ENCODE peak calls at places on chromosomes 13 and 19, in six cellular contexts. M is stomach, I is upper lobe of left lung, B is K562, L is HepG2, D is suprapubic skin. K is an unnamed sample.

GRCh38 chr13:93726173-93727019 is 499.8 kb downstream of the GPC6 start:
- DNase-seq in M (no peak), D (no peak), I (no peak), L (no peak), B (no peak), K (no peak)

GRCh38 chr19:55344444-55344843 is 4.8 kb downstream of the KMT5C start:
- DNase-seq in B (no peak), D (no peak), M (no peak), L (no peak), I (no peak), K (peak; percentile 30)

GRCh38 chr19:29871143-29871542 is 59.4 kb downstream of the CCNE1 start:
- DNase-seq in B (no peak), I (no peak), L (no peak), M (no peak), D (no peak), K (no peak)

GRCh38 chr13:23506821-23507210 is 63.4 kb upstream of the TNFRSF19 start:
- DNase-seq in I (no peak), L (no peak), D (no peak), M (no peak), B (no peak), K (no peak)

GRCh38 chr13:35771898-35772297 is 295.4 kb upstream of the MAB21L1 start:
- DNase-seq in I (no peak), L (no peak), D (no peak), M (no peak), B (no peak), K (no peak)

GRCh38 chr19:2337329-2337707 is 8.8 kb downstream of the SPPL2B start:
- DNase-seq in I (no peak), L (peak; percentile 29), M (no peak), D (no peak), B (no peak), K (peak; percentile 86)

GRCh38 chr19:42634409-42635232 is 39.9 kb upstream of the CEACAM8 start:
- DNase-seq in I (no peak), L (peak; percentile 32), D (no peak), B (peak; percentile 59), M (peak; percentile 44), K (no peak)

GRCh38 chr13:27960362-27961226 is 8.5 kb downstream of the CDX2 start:
- DNase-seq in M (peak; percentile 81), I (peak; percentile 64), B (peak; percentile 36), D (no peak), L (peak; percentile 97), K (peak; percentile 45)

GRCh38 chr13:49646688-49647087 is 18.4 kb downstream of the ARL11 start:
- DNase-seq in M (no peak), I (no peak), L (no peak), B (no peak), D (no peak), K (no peak)

GRCh38 chr13:23044906-23045305 is 135.9 kb upstream of the SGCG start:
- DNase-seq in D (no peak), M (no peak), B (no peak), L (no peak), I (no peak), K (no peak)

GRCh38 chr13:53200498-53201453 is 172.2 kb downstream of the OLFM4 start:
- DNase-seq in L (no peak), B (no peak), M (peak; percentile 33), D (peak; percentile 63), I (peak; percentile 38), K (peak; percentile 55)

DNA sequence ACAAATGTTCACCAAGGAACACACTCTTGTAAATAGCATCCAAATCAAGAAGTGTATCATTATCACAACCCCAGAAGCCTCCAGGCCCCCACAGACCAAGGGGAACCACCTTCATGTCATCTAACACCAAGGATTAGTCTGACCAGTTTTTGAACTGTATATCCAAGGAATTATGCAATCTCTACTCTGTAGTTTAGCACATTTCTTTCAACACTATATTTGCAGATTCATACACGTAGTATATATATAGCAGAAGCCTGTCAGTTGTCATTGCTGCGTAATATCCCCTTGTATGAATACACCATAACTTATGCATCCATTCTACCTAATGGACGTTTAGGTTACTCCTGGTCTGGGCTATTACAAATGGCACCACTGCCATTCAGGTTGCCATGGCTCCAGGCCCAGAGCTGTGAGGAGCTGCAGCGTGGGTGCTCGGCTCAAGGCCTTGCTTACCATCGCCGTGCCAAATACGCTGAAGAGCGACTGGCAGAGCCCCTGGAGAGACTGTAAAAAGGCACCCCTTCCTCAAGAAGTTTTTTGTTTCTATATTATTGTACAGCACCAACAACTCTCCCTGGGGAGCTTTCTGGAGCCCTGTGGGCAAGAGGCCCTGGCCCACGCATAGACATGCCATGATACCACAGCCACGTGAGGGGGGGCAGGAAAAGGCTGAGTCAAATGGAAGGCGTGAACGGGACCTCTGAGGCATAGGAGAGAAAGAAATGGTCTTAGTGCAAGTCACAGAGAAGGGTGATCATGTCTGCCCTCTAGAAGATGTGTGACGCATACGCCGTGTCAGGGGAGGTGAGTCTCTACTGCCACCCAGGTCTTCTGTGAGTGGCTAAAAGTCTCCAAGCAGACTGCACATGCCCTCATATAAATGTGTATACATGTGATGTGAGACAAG is 10.8 kb downstream of the LATS2 start:
- DNase-seq in M (no peak), I (no peak), D (no peak), L (no peak), B (no peak), K (no peak)
- TF ChIP-seq EP300 in M (no peak), I (no peak), D (no peak), L (no peak), B (no peak), K (no peak)

DNA sequence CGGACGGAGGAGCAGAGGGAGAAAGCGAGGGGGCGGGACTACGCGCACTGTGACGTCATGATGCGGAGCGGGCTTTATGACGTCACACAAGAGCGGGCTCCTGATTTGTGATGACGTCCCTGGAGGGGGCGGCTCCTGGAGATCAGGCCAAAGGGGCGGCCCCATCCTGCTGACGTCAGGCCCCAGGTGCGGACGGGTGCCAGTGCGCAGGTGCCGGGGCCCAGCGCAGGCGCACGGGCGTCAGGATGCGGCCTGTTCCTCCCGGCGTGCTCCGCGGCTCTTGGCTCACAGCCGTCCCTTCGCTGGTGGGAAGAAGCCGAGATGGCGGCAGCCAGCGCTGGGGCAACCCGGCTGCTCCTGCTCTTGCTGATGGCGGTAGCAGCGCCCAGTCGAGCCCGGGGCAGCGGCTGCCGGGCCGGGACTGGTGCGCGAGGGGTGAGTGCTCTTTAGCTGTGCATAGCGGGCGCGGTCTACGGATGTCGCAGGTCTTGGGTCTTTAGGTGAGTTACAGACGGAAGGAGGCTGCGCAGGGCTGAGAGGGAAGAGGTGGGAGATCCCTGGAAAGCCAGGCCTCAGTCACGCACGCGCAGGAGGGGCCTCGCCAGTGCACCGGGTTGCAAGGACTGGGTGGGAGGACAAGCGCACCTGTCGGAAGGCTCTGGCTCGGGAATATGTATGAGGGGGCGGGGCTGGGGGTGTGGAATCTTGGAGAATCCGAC is at the start of the genes EMC10 and GARIN5A:
- DNase-seq in L (no peak), D (peak; percentile 91), M (peak; percentile 94), B (peak; percentile 99), I (peak; percentile 89), K (peak; percentile 93)
- TF ChIP-seq EP300 in L (no peak), D (no peak), M (no peak), B (no peak), I (peak; percentile 20), K (peak; percentile 65)

GRCh38 chr19:48872884-48873475 is 759 bp downstream of the PPP1R15A start:
- DNase-seq in M (peak; percentile 90), L (peak; percentile 93), B (peak; percentile 86), I (peak; percentile 94), D (peak; percentile 95), K (peak; percentile 94)
- TF ChIP-seq EP300 in M (no peak), L (peak; percentile 18), B (peak; percentile 79), I (peak; percentile 94), D (no peak), K (peak; percentile 72)

GRCh38 chr13:29936051-29936813 is 85.8 kb upstream of the UBL3 start:
- DNase-seq in B (no peak), D (no peak), L (no peak), I (peak; percentile 36), M (no peak), K (no peak)
- TF ChIP-seq EP300 in B (no peak), D (no peak), L (no peak), I (no peak), M (no peak), K (no peak)

DNA sequence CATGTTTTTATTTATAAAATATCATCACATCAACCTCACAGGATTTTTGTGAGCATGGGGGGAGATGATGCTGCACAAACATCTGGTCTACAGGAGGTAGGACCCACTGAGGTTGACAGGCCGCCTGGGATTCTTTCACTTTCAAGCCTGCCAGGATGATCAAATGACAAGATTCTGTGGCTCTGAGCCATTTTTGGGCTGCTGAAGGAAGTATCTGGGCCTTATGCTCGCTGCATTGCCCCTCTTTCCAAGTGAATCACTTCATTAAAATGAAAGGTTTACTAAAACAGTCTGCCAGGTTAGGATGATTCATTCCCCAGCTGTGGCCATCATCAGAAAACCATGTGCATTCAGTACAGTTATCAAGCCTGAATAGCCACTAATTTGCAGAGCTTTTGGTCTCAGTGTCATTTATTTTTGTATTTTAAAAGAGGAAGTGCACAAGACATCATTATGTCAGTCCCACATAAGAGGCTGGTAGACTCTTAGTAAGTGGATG is 34.4 kb downstream of the STARD13 start:
- DNase-seq in B (no peak), D (no peak), M (no peak), L (no peak), I (no peak), K (no peak)
- TF ChIP-seq EP300 in B (no peak), D (no peak), M (no peak), L (no peak), I (no peak), K (no peak)

DNA sequence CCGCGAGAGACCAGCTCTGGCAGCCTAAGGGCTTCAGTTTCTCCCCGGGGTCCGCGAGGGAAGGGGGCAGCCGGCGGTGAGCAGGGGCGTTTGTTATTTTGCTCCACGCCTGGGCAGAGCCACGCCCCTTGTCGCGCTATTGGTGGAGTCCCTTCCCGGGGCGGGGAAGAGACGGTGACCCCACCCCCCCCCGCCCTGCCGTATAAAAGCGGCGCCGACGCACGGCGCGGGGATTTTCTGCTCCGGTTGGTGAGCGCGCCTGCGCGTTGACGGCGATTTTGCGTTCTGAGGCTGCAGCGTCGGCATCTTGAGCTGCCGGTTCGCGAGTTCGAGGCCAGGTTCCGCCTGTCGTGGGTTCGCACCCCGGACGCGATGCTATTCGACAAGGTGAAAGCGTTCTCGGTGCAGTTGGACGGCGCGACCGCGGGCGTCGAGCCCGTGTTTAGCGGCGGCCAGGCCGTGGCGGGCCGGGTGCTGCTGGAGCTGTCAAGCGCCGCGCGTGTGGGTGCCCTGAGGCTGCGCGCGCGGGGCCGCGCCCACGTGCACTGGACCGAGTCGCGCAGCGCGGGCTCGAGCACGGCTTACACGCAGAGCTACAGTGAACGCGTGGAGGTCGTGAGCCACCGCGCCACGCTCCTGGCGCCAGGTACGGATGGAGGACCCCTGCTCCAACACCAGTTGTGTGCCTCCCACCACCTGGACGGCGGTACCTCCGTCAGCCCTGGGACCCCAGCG is at the start of gene ARRDC2:
- DNase-seq in M (peak; percentile 90), D (peak; percentile 95), L (peak; percentile 44), I (peak; percentile 94), B (peak; percentile 89), K (peak; percentile 89)
- TF ChIP-seq EP300 in M (no peak), D (no peak), L (no peak), I (no peak), B (no peak), K (no peak)

DNA sequence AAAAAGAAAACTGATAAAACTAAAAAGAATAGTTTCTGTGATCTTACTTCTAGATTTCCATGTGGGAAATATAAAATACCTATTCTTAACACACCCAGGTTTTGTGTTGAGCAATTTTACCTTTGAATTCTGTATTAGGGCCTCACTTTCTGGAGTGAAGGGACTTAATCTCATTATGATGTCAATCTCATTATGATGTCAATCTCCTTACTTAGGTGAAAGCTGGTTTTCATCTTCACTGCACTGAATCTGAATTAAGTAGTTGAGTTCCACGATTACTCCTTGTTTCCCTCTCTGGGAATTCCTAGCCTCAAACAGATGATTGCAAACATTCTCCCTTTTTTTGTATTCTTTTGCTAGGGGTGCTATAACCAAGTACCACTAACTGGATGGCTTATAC is 1367.2 kb downstream of the EFNB2 start:
- DNase-seq in M (no peak), L (no peak), B (no peak), D (no peak), I (no peak), K (no peak)
- TF ChIP-seq EP300 in M (no peak), L (no peak), B (no peak), D (no peak), I (no peak), K (no peak)

K was measured in ovary.